ENCODE peak calls at places on chromosomes 6 and 20, in eight cellular contexts. O is HCT116, B is IMR-90, E is mesenchymal stem cell, J is HepG2, D is neural progenitor cell, X is endothelial cell of umbilical vein, C is mesendoderm. Z is an unnamed sample.

GRCh38 chr20:36866681-36867485 is 9.1 kb upstream of the TLDC2 start:
- DNase-seq in C (no peak), J (no peak), O (no peak), B (peak; percentile 64), E (no peak), X (no peak), D (no peak), Z (peak; percentile 15)

GRCh38 chr20:16208443-16208842 is 364.8 kb downstream of the KIF16B start:
- DNase-seq in X (no peak), O (no peak), E (no peak), J (no peak), D (no peak), B (no peak), C (no peak), Z (no peak)

GRCh38 chr6:11066505-11067347 is 22.6 kb upstream of the ELOVL2 start:
- DNase-seq in C (no peak), O (no peak), B (no peak), X (no peak), J (peak; percentile 95), D (no peak), E (no peak), Z (no peak)

GRCh38 chr6:38212579-38212978 is 393.1 kb downstream of the ZFAND3 start:
- DNase-seq in E (no peak), O (no peak), B (no peak), X (peak; percentile 88), J (no peak), D (peak; percentile 47), C (peak; percentile 73), Z (peak; percentile 61)

GRCh38 chr6:10099086-10099499 is 315.8 kb downstream of the TFAP2A start:
- DNase-seq in C (peak; percentile 30), B (no peak), E (no peak), O (no peak), D (no peak), J (no peak), X (no peak), Z (no peak)

GRCh38 chr6:137115653-137116052 is 57.8 kb downstream of the IL22RA2 start:
- DNase-seq in E (peak; percentile 1), X (peak; percentile 14), B (no peak), C (no peak), O (no peak), D (no peak), J (no peak), Z (peak; percentile 3)

GRCh38 chr6:42200035-42200434 is 5.3 kb upstream of the GUCA1B start:
- DNase-seq in E (peak; percentile 93), O (no peak), D (no peak), C (peak; percentile 22), J (peak; percentile 78), X (no peak), B (peak; percentile 99), Z (peak; percentile 90)

GRCh38 chr6:170085475-170086401 is 205.1 kb downstream of the DLL1 start:
- DNase-seq in C (no peak), X (no peak), B (no peak), E (no peak), D (no peak), J (no peak), O (no peak), Z (no peak)

GRCh38 chr20:22586645-22587310 is 2.4 kb upstream of the FOXA2 start:
- DNase-seq in C (peak; percentile 75), O (no peak), E (no peak), B (no peak), D (peak; percentile 84), X (no peak), J (peak; percentile 56), Z (no peak)

GRCh38 chr20:52312131-52312729 is 120.7 kb upstream of the ZFP64 start:
- DNase-seq in C (peak; percentile 68), O (peak; percentile 54), J (peak; percentile 70), X (peak; percentile 82), E (peak; percentile 76), B (peak; percentile 60), D (peak; percentile 76), Z (peak; percentile 77)

GRCh38 chr6:149614352-149614751 is 34.2 kb downstream of the KATNA1 start:
- DNase-seq in J (no peak), C (no peak), B (peak; percentile 41), E (no peak), O (no peak), X (no peak), D (no peak), Z (peak; percentile 7)

GRCh38 chr6:51600514-51600913 is 486.9 kb downstream of the PKHD1 start:
- DNase-seq in O (no peak), D (no peak), B (no peak), E (no peak), X (no peak), J (no peak), C (no peak), Z (no peak)

GRCh38 chr6:132962936-132963579 is 148.7 kb downstream of the RPS12 start:
- DNase-seq in E (peak; percentile 67), X (peak; percentile 82), O (peak; percentile 62), B (peak; percentile 77), J (peak; percentile 79), C (peak; percentile 83), D (peak; percentile 90), Z (peak; percentile 75)

GRCh38 chr6:125144822-125145221 is 8.8 kb upstream of the TPD52L1 start:
- DNase-seq in J (no peak), O (no peak), C (no peak), B (no peak), D (no peak), X (no peak), E (no peak), Z (no peak)

GRCh38 chr6:77463308-77463880 is at the start of gene HTR1B:
- DNase-seq in O (no peak), E (peak; percentile 69), X (peak; percentile 58), B (peak; percentile 14), C (peak; percentile 85), D (peak; percentile 37), J (no peak), Z (peak; percentile 50)

GRCh38 chr6:44514085-44514484 is 126.6 kb downstream of the CDC5L start:
- DNase-seq in E (no peak), D (no peak), B (no peak), X (no peak), O (no peak), C (no peak), J (no peak), Z (no peak)

DNA sequence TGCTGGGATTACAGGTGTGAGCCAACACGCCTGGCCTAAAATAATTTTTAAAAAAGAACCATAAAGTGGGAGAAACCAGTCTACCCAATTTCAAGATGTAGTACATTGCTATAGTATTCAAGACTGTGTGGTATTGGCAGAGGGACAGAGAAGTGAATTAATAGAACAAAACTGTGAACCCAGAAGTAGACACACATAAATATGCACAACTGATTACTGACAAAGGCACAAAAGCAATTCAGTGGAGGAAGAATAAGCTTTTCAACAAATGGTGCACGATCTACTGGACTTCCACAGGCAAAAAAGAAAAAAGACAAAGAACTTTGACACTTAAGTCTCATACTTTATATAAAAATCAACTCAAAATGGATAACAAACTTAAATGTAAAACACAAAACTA is 15.5 kb downstream of the ZBTB2 start:
- DNase-seq in X (no peak), J (no peak), B (no peak), O (no peak), D (no peak), C (no peak), E (no peak), Z (no peak)
- H3K4me1 ChIP-seq in X (peaks cover 25% of the 10 kb centered on the region), J (peaks cover 30% of the 10 kb centered on the region), B (no peaks in the 10 kb centered on the region), O (peaks cover 34% of the 10 kb centered on the region), D (peaks cover 6% of the 10 kb centered on the region), C (no peaks in the 10 kb centered on the region), E (peaks cover 5% of the 10 kb centered on the region), Z (peaks cover 19% of the 10 kb centered on the region)

GRCh38 chr20:5626603-5627002 is 123.6 kb upstream of the SHLD1 start:
- DNase-seq in E (no peak), X (no peak), D (no peak), B (no peak), C (no peak), O (no peak), J (no peak), Z (no peak)

GRCh38 chr20:5630071-5630470 is 120.1 kb upstream of the SHLD1 start:
- DNase-seq in J (no peak), X (no peak), E (no peak), B (no peak), C (no peak), D (no peak), O (no peak), Z (no peak)

DNA sequence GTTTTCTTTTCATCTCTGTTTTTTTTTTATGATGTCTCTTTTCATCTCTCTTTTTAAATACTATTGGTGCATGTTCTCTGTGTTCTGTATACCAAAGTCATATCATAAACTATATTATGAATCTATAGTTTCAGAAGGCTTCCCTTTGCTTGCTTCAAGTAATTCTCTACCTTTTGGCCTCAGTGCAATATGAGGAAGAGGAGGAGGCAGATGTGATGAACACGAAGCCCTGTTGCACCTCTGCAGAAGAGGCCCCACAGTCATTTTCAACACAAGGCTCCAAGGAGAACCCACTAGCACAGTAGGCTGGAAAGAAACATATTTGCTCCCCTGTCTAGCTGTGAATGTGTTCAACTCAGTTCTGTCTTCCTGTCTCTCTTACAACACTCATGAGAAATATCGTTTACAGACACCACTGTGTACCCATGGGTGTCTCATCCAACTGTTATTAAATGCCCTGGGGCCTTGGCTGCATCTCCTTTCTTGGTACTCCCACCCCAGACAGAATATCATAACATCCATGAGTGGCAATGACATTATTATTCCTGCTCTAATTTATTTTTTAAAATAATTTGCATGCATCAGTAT is 122.6 kb upstream of the SHLD1 start:
- DNase-seq in E (no peak), D (no peak), X (no peak), B (no peak), C (no peak), O (no peak), J (no peak), Z (no peak)
- H3K9ac ChIP-seq in E (no peak overlapping the region), D (no peak overlapping the region), X (no peak overlapping the region), B (no peak overlapping the region), C (no peak overlapping the region), O (no peak overlapping the region), J (no peak overlapping the region), Z (no peak overlapping the region)

DNA sequence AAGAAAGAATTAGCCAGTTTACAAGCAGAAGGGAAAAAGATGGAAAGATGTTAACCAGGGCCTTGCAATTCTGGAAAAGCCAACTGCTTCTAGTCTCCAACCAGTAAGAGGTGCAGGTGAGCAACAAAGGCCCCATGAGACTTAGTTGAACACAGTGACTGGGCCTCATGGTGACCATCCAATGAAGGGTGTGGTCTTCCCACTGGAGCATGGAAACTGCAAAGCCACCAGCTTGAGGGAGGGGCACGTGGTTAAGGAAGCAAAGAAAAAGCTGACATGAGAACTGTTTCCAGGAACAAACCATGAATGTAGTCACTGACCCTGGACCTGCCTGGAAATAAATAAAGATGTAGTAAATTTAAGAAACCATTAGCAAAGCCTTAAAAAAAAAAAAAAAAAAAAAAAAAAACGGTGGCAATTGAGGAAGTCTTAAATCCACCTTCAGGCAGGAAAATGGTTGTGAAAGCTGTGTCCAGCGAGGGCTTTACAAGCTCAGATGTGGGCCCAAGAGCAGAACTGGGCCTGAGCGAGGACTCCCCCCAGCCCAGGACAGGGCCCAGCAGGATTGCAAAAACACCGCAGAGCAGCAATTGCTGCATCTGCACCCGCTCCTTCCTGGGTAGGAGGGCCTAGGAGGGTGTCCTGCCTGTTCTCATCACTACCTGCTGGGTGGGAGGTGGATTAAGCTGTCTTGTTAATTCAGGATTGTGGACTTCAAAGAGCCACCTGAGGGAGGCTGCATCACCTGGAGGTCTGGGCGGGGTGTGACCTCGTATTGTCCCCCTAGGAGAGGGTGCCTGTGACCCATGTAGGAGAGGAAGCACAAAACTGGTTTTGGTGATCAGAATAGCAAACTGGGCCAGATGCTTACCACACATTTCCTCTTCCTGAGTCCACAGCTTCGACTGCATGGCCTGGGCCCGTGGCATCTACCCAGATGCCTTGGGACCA is 10.3 kb downstream of the GFRA4 start:
- DNase-seq in B (no peak), O (no peak), J (no peak), E (no peak), X (no peak), D (no peak), C (no peak), Z (no peak)
- H3K4me1 ChIP-seq in B (no peaks in the 10 kb centered on the region), O (no peaks in the 10 kb centered on the region), J (peaks cover 27% of the 10 kb centered on the region), E (peaks cover 16% of the 10 kb centered on the region), X (no peaks in the 10 kb centered on the region), D (peaks cover 8% of the 10 kb centered on the region), C (no peaks in the 10 kb centered on the region), Z (no peaks in the 10 kb centered on the region)

GRCh38 chr20:2656471-2657117 is 4.2 kb downstream of the NOP56 start:
- DNase-seq in E (no peak), J (no peak), B (no peak), C (no peak), D (no peak), O (no peak), X (no peak), Z (no peak)
- H3K9ac ChIP-seq in E (no peak overlapping the region), J (no peak overlapping the region), B (no peak overlapping the region), C (no peak overlapping the region), D (no peak overlapping the region), O (no peak overlapping the region), X (no peak overlapping the region), Z (peak overlapping the region; percentile 27)